ENCODE peak calls at places on chromosome 10, in ten cellular contexts. One of them, this sample, is unnamed.

GRCh38 chr10:20988357-20988983 is 91.4 kb upstream of the NEBL start:
- DNase-seq in GM12878: no peak
- DNase-seq in fibroblast of lung: peak; percentile 74
- DNase-seq in PC-3: no peak
- DNase-seq in HCT116: no peak
- DNase-seq in heart right ventricle: no peak
- DNase-seq in tibial artery: no peak
- DNase-seq in right lobe of liver: no peak
- DNase-seq in heart left ventricle: no peak
- DNase-seq in BE2C: no peak
- DNase-seq in this sample: no peak

GRCh38 chr10:130941886-130942285 is 369.6 kb downstream of the TCERG1L start:
- DNase-seq in tibial artery: no peak
- DNase-seq in heart right ventricle: no peak
- DNase-seq in HCT116: no peak
- DNase-seq in right lobe of liver: no peak
- DNase-seq in fibroblast of lung: no peak
- DNase-seq in heart left ventricle: no peak
- DNase-seq in PC-3: no peak
- DNase-seq in BE2C: no peak
- DNase-seq in GM12878: no peak
- DNase-seq in this sample: no peak

GRCh38 chr10:93604145-93604544 is 3.1 kb upstream of the RBP4 start:
- DNase-seq in PC-3: no peak
- DNase-seq in heart right ventricle: no peak
- DNase-seq in fibroblast of lung: no peak
- DNase-seq in tibial artery: no peak
- DNase-seq in BE2C: no peak
- DNase-seq in HCT116: no peak
- DNase-seq in right lobe of liver: no peak
- DNase-seq in GM12878: no peak
- DNase-seq in heart left ventricle: no peak
- DNase-seq in this sample: no peak

GRCh38 chr10:120891367-120891766 is 40.2 kb downstream of the WDR11 start:
- DNase-seq in heart left ventricle: no peak
- DNase-seq in tibial artery: no peak
- DNase-seq in heart right ventricle: no peak
- DNase-seq in right lobe of liver: no peak
- DNase-seq in BE2C: no peak
- DNase-seq in fibroblast of lung: peak; percentile 75
- DNase-seq in PC-3: no peak
- DNase-seq in HCT116: no peak
- DNase-seq in GM12878: no peak
- DNase-seq in this sample: no peak

GRCh38 chr10:27611209-27611608 is 107.1 kb downstream of the RAB18 start:
- DNase-seq in right lobe of liver: no peak
- DNase-seq in heart right ventricle: no peak
- DNase-seq in PC-3: peak; percentile 14
- DNase-seq in BE2C: no peak
- DNase-seq in heart left ventricle: no peak
- DNase-seq in fibroblast of lung: peak; percentile 70
- DNase-seq in tibial artery: no peak
- DNase-seq in GM12878: no peak
- DNase-seq in HCT116: no peak
- DNase-seq in this sample: no peak

GRCh38 chr10:14240253-14241189 is 90.2 kb downstream of the FRMD4A start:
- DNase-seq in BE2C: no peak
- DNase-seq in tibial artery: no peak
- DNase-seq in heart left ventricle: no peak
- DNase-seq in PC-3: no peak
- DNase-seq in fibroblast of lung: peak; percentile 8
- DNase-seq in GM12878: no peak
- DNase-seq in heart right ventricle: no peak
- DNase-seq in HCT116: no peak
- DNase-seq in right lobe of liver: no peak
- DNase-seq in this sample: no peak

GRCh38 chr10:43254881-43255643 is 11.8 kb downstream of the RASGEF1A start:
- DNase-seq in tibial artery: no peak
- DNase-seq in PC-3: no peak
- DNase-seq in BE2C: no peak
- DNase-seq in right lobe of liver: peak; percentile 21
- DNase-seq in heart left ventricle: peak; percentile 7
- DNase-seq in GM12878: no peak
- DNase-seq in heart right ventricle: no peak
- DNase-seq in fibroblast of lung: no peak
- DNase-seq in HCT116: no peak
- DNase-seq in this sample: no peak

GRCh38 chr10:15182541-15183207 is 14.2 kb upstream of the NMT2 start:
- DNase-seq in heart left ventricle: no peak
- DNase-seq in right lobe of liver: no peak
- DNase-seq in HCT116: no peak
- DNase-seq in fibroblast of lung: peak; percentile 73
- DNase-seq in tibial artery: no peak
- DNase-seq in PC-3: no peak
- DNase-seq in heart right ventricle: no peak
- DNase-seq in BE2C: no peak
- DNase-seq in GM12878: no peak
- DNase-seq in this sample: no peak

GRCh38 chr10:71766717-71767419 is 6.5 kb downstream of the VSIR start:
- DNase-seq in heart right ventricle: peak; percentile 76
- DNase-seq in fibroblast of lung: peak; percentile 92
- DNase-seq in right lobe of liver: peak; percentile 75
- DNase-seq in HCT116: peak; percentile 74
- DNase-seq in heart left ventricle: peak; percentile 82
- DNase-seq in BE2C: no peak
- DNase-seq in tibial artery: peak; percentile 91
- DNase-seq in GM12878: no peak
- DNase-seq in PC-3: peak; percentile 89
- DNase-seq in this sample: peak; percentile 93

GRCh38 chr10:92720306-92721165 is 30.8 kb downstream of the HHEX start:
- DNase-seq in tibial artery: no peak
- DNase-seq in BE2C: no peak
- DNase-seq in HCT116: no peak
- DNase-seq in heart right ventricle: no peak
- DNase-seq in heart left ventricle: no peak
- DNase-seq in GM12878: no peak
- DNase-seq in PC-3: no peak
- DNase-seq in right lobe of liver: no peak
- DNase-seq in fibroblast of lung: no peak
- DNase-seq in this sample: no peak

GRCh38 chr10:104406715-104407517 is 53.3 kb downstream of the CFAP58 start:
- DNase-seq in BE2C: no peak
- DNase-seq in fibroblast of lung: peak; percentile 74
- DNase-seq in GM12878: no peak
- DNase-seq in right lobe of liver: no peak
- DNase-seq in heart left ventricle: no peak
- DNase-seq in heart right ventricle: no peak
- DNase-seq in tibial artery: no peak
- DNase-seq in PC-3: peak; percentile 47
- DNase-seq in HCT116: peak; percentile 57
- DNase-seq in this sample: no peak

GRCh38 chr10:69215405-69216176 is 4.5 kb upstream of the HKDC1 start:
- DNase-seq in PC-3: no peak
- DNase-seq in heart left ventricle: no peak
- DNase-seq in BE2C: no peak
- DNase-seq in fibroblast of lung: no peak
- DNase-seq in right lobe of liver: no peak
- DNase-seq in heart right ventricle: no peak
- DNase-seq in tibial artery: no peak
- DNase-seq in GM12878: no peak
- DNase-seq in HCT116: no peak
- DNase-seq in this sample: no peak

GRCh38 chr10:30006410-30006809 is 53.0 kb downstream of the JCAD start:
- DNase-seq in HCT116: no peak
- DNase-seq in heart right ventricle: no peak
- DNase-seq in PC-3: no peak
- DNase-seq in heart left ventricle: no peak
- DNase-seq in BE2C: no peak
- DNase-seq in fibroblast of lung: no peak
- DNase-seq in right lobe of liver: no peak
- DNase-seq in tibial artery: no peak
- DNase-seq in GM12878: no peak
- DNase-seq in this sample: no peak

GRCh38 chr10:21424511-21424910 is 101.0 kb downstream of the SKIDA1 start:
- DNase-seq in tibial artery: no peak
- DNase-seq in fibroblast of lung: peak; percentile 39
- DNase-seq in PC-3: no peak
- DNase-seq in BE2C: no peak
- DNase-seq in heart left ventricle: no peak
- DNase-seq in HCT116: no peak
- DNase-seq in right lobe of liver: no peak
- DNase-seq in GM12878: no peak
- DNase-seq in heart right ventricle: no peak
- DNase-seq in this sample: no peak

GRCh38 chr10:80506836-80507483 is 30.7 kb upstream of the SH2D4B start:
- DNase-seq in heart left ventricle: no peak
- DNase-seq in PC-3: no peak
- DNase-seq in right lobe of liver: no peak
- DNase-seq in BE2C: no peak
- DNase-seq in GM12878: no peak
- DNase-seq in HCT116: no peak
- DNase-seq in heart right ventricle: no peak
- DNase-seq in tibial artery: peak; percentile 48
- DNase-seq in fibroblast of lung: no peak
- DNase-seq in this sample: peak; percentile 51
- H3K4me1 ChIP-seq in heart left ventricle: peaks cover 81% of the 10 kb centered on the region
- H3K4me1 ChIP-seq in PC-3: no peaks in the 10 kb centered on the region
- H3K4me1 ChIP-seq in right lobe of liver: peaks cover 36% of the 10 kb centered on the region
- H3K4me1 ChIP-seq in BE2C: no peaks in the 10 kb centered on the region
- H3K4me1 ChIP-seq in GM12878: peaks cover 5% of the 10 kb centered on the region
- H3K4me1 ChIP-seq in HCT116: peaks cover 82% of the 10 kb centered on the region
- H3K4me1 ChIP-seq in heart right ventricle: peaks cover 97% of the 10 kb centered on the region
- H3K4me1 ChIP-seq in tibial artery: no peaks in the 10 kb centered on the region
- H3K4me1 ChIP-seq in fibroblast of lung: peaks cover 4% of the 10 kb centered on the region
- H3K4me1 ChIP-seq in this sample: peaks cover 89% of the 10 kb centered on the region

GRCh38 chr10:119189811-119190282 is 11.2 kb upstream of the PRDX3 start:
- DNase-seq in PC-3: no peak
- DNase-seq in GM12878: no peak
- DNase-seq in BE2C: no peak
- DNase-seq in tibial artery: no peak
- DNase-seq in fibroblast of lung: peak; percentile 57
- DNase-seq in right lobe of liver: no peak
- DNase-seq in HCT116: no peak
- DNase-seq in heart right ventricle: no peak
- DNase-seq in heart left ventricle: no peak
- DNase-seq in this sample: no peak
- H3K4me3 ChIP-seq in PC-3: no peak overlapping the region
- H3K4me3 ChIP-seq in GM12878: no peak overlapping the region
- H3K4me3 ChIP-seq in BE2C: no peak overlapping the region
- H3K4me3 ChIP-seq in tibial artery: no peak overlapping the region
- H3K4me3 ChIP-seq in fibroblast of lung: no peak overlapping the region
- H3K4me3 ChIP-seq in right lobe of liver: no peak overlapping the region
- H3K4me3 ChIP-seq in HCT116: no peak overlapping the region
- H3K4me3 ChIP-seq in heart right ventricle: no peak overlapping the region
- H3K4me3 ChIP-seq in heart left ventricle: no peak overlapping the region
- H3K4me3 ChIP-seq in this sample: no peak overlapping the region

GRCh38 chr10:96460316-96460715 is 53.4 kb downstream of the TLL2 start:
- DNase-seq in PC-3: no peak
- DNase-seq in GM12878: no peak
- DNase-seq in heart right ventricle: no peak
- DNase-seq in right lobe of liver: no peak
- DNase-seq in HCT116: no peak
- DNase-seq in heart left ventricle: no peak
- DNase-seq in BE2C: no peak
- DNase-seq in tibial artery: no peak
- DNase-seq in fibroblast of lung: no peak
- DNase-seq in this sample: no peak
- TF ChIP-seq CTCF in PC-3: no peak
- TF ChIP-seq CTCF in GM12878: no peak
- TF ChIP-seq CTCF in heart right ventricle: no peak
- TF ChIP-seq CTCF in right lobe of liver: no peak
- TF ChIP-seq CTCF in HCT116: no peak
- TF ChIP-seq CTCF in heart left ventricle: no peak
- TF ChIP-seq CTCF in BE2C: no peak
- TF ChIP-seq CTCF in tibial artery: no peak
- TF ChIP-seq CTCF in fibroblast of lung: no peak
- TF ChIP-seq CTCF in this sample: no peak

GRCh38 chr10:113853577-113854018 is 284 bp downstream of the DCLRE1A start:
- DNase-seq in GM12878: no peak
- DNase-seq in heart left ventricle: no peak
- DNase-seq in PC-3: peak; percentile 16
- DNase-seq in BE2C: no peak
- DNase-seq in HCT116: no peak
- DNase-seq in fibroblast of lung: peak; percentile 12
- DNase-seq in right lobe of liver: no peak
- DNase-seq in tibial artery: no peak
- DNase-seq in heart right ventricle: no peak
- DNase-seq in this sample: no peak

GRCh38 chr10:113856563-113856962 is 2.1 kb downstream of the NHLRC2 start:
- DNase-seq in heart right ventricle: no peak
- DNase-seq in heart left ventricle: no peak
- DNase-seq in BE2C: no peak
- DNase-seq in fibroblast of lung: no peak
- DNase-seq in PC-3: no peak
- DNase-seq in tibial artery: no peak
- DNase-seq in GM12878: no peak
- DNase-seq in HCT116: no peak
- DNase-seq in right lobe of liver: no peak
- DNase-seq in this sample: no peak

GRCh38 chr10:113854757-113855626 is 531 bp downstream of the NHLRC2 start:
- DNase-seq in fibroblast of lung: peak; percentile 29
- DNase-seq in HCT116: peak; percentile 31
- DNase-seq in BE2C: peak; percentile 66
- DNase-seq in heart left ventricle: peak; percentile 45
- DNase-seq in tibial artery: peak; percentile 69
- DNase-seq in right lobe of liver: peak; percentile 67
- DNase-seq in PC-3: no peak
- DNase-seq in heart right ventricle: peak; percentile 58
- DNase-seq in GM12878: no peak
- DNase-seq in this sample: peak; percentile 64

GRCh38 chr10:113857210-113857609 is 2.7 kb downstream of the NHLRC2 start:
- DNase-seq in GM12878: no peak
- DNase-seq in BE2C: no peak
- DNase-seq in heart right ventricle: no peak
- DNase-seq in HCT116: no peak
- DNase-seq in right lobe of liver: no peak
- DNase-seq in PC-3: no peak
- DNase-seq in heart left ventricle: no peak
- DNase-seq in fibroblast of lung: no peak
- DNase-seq in tibial artery: no peak
- DNase-seq in this sample: no peak

DNA sequence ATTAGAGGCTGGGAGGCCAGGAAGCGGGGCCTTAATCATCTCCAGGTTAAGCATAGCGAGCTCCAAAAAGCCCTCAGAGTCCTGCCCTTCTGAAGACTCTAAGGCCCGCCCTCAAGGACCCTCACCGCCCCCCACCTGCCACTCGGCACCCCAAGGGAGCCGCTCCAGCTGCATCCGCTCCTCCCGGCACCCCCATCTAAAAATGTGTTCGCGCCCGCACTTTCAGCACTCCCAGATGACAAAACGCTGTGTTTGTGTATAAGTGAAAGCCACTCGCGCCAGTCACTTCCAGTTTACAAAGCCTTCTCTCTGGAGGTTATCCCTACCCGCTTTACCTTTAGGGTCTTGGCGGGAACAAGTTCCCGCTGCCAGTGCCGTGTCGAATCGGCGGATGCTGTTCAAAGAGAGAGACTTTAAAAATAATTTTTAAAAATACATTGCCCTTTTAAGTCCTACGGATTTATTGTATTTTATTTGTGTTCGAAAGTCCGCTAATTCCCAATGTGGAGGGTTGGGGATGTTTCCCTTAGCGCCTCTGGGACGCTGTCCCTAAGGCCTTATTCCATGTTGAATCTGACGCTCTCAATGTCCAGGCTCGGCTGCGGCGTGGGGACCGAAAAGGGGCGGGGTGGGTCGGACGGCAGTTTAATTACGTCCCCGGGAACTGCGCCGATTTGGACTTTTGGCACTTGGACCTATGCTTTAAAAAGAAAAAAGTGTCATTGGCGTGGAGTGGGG is at the start of the genes DCLRE1A and NHLRC2:
- DNase-seq in PC-3: peak; percentile 67
- DNase-seq in heart left ventricle: peak; percentile 81
- DNase-seq in heart right ventricle: peak; percentile 78
- DNase-seq in right lobe of liver: peak; percentile 82
- DNase-seq in GM12878: no peak
- DNase-seq in HCT116: peak; percentile 86
- DNase-seq in tibial artery: peak; percentile 86
- DNase-seq in BE2C: peak; percentile 76
- DNase-seq in fibroblast of lung: peak; percentile 89
- DNase-seq in this sample: peak; percentile 72
- H3K4me1 ChIP-seq in PC-3: peaks cover 43% of the 10 kb centered on the region
- H3K4me1 ChIP-seq in heart left ventricle: peaks cover 41% of the 10 kb centered on the region
- H3K4me1 ChIP-seq in heart right ventricle: peaks cover 57% of the 10 kb centered on the region
- H3K4me1 ChIP-seq in right lobe of liver: peaks cover 49% of the 10 kb centered on the region
- H3K4me1 ChIP-seq in GM12878: peaks cover 4% of the 10 kb centered on the region
- H3K4me1 ChIP-seq in HCT116: peaks cover 14% of the 10 kb centered on the region
- H3K4me1 ChIP-seq in tibial artery: no peaks in the 10 kb centered on the region
- H3K4me1 ChIP-seq in BE2C: no peaks in the 10 kb centered on the region
- H3K4me1 ChIP-seq in fibroblast of lung: peaks cover 2% of the 10 kb centered on the region
- H3K4me1 ChIP-seq in this sample: peaks cover 27% of the 10 kb centered on the region

This sample was measured in RWPE2.